ENCODE peak calls at places on chromosomes 7 and 10, in five cellular contexts. One of them, this sample, is unnamed.

GRCh38 chr7:76244781-76245391 is 43.2 kb downstream of the SRRM3 start:
- DNase-seq in Daoy: no peak
- DNase-seq in stimulated activated CD8-positive, alpha-beta memory T cell treated with anti-CD3 and anti-CD28 coated beads, Interleukin-2, amount 100 ng/mL, for 1 hour: no peak
- DNase-seq in HT-29: no peak
- DNase-seq in MCF 10A: no peak
- DNase-seq in this sample: no peak

GRCh38 chr10:55629792-55630490 is 731.1 kb downstream of the ZWINT start:
- DNase-seq in Daoy: no peak
- DNase-seq in stimulated activated CD8-positive, alpha-beta memory T cell treated with anti-CD3 and anti-CD28 coated beads, Interleukin-2, amount 100 ng/mL, for 1 hour: no peak
- DNase-seq in HT-29: no peak
- DNase-seq in MCF 10A: no peak
- DNase-seq in this sample: no peak

GRCh38 chr10:73871915-73872710 is 2.2 kb downstream of the CAMK2G start:
- DNase-seq in Daoy: no peak
- DNase-seq in stimulated activated CD8-positive, alpha-beta memory T cell treated with anti-CD3 and anti-CD28 coated beads, Interleukin-2, amount 100 ng/mL, for 1 hour: no peak
- DNase-seq in HT-29: peak
- DNase-seq in MCF 10A: no peak
- DNase-seq in this sample: no peak

GRCh38 chr10:70672165-70672992 is at the start of gene ADAMTS14:
- DNase-seq in Daoy: peak
- DNase-seq in stimulated activated CD8-positive, alpha-beta memory T cell treated with anti-CD3 and anti-CD28 coated beads, Interleukin-2, amount 100 ng/mL, for 1 hour: no peak
- DNase-seq in HT-29: no peak
- DNase-seq in MCF 10A: no peak
- DNase-seq in this sample: no peak

GRCh38 chr7:25857376-25858067 is 294.5 kb upstream of the NFE2L3 start:
- DNase-seq in Daoy: peak
- DNase-seq in stimulated activated CD8-positive, alpha-beta memory T cell treated with anti-CD3 and anti-CD28 coated beads, Interleukin-2, amount 100 ng/mL, for 1 hour: no peak
- DNase-seq in HT-29: peak
- DNase-seq in MCF 10A: no peak
- DNase-seq in this sample: no peak

GRCh38 chr10:4807803-4808507 is 18.1 kb upstream of the AKR1E2 start:
- DNase-seq in Daoy: peak
- DNase-seq in stimulated activated CD8-positive, alpha-beta memory T cell treated with anti-CD3 and anti-CD28 coated beads, Interleukin-2, amount 100 ng/mL, for 1 hour: no peak
- DNase-seq in HT-29: no peak
- DNase-seq in MCF 10A: peak
- DNase-seq in this sample: no peak

GRCh38 chr7:3588341-3588740 is 287.3 kb downstream of the SDK1 start:
- DNase-seq in Daoy: no peak
- DNase-seq in stimulated activated CD8-positive, alpha-beta memory T cell treated with anti-CD3 and anti-CD28 coated beads, Interleukin-2, amount 100 ng/mL, for 1 hour: no peak
- DNase-seq in HT-29: no peak
- DNase-seq in MCF 10A: peak
- DNase-seq in this sample: no peak

GRCh38 chr10:31927597-31928530 is 767 bp downstream of the ARHGAP12 start:
- DNase-seq in Daoy: peak
- DNase-seq in stimulated activated CD8-positive, alpha-beta memory T cell treated with anti-CD3 and anti-CD28 coated beads, Interleukin-2, amount 100 ng/mL, for 1 hour: no peak
- DNase-seq in HT-29: peak
- DNase-seq in MCF 10A: peak
- DNase-seq in this sample: peak

GRCh38 chr10:31515819-31516402 is 196.9 kb downstream of the ZEB1 start:
- DNase-seq in Daoy: no peak
- DNase-seq in stimulated activated CD8-positive, alpha-beta memory T cell treated with anti-CD3 and anti-CD28 coated beads, Interleukin-2, amount 100 ng/mL, for 1 hour: no peak
- DNase-seq in HT-29: no peak
- DNase-seq in MCF 10A: no peak
- DNase-seq in this sample: no peak

GRCh38 chr10:77391605-77392235 is 245.9 kb downstream of the KCNMA1 start:
- DNase-seq in Daoy: peak
- DNase-seq in stimulated activated CD8-positive, alpha-beta memory T cell treated with anti-CD3 and anti-CD28 coated beads, Interleukin-2, amount 100 ng/mL, for 1 hour: no peak
- DNase-seq in HT-29: peak
- DNase-seq in MCF 10A: peak
- DNase-seq in this sample: no peak

GRCh38 chr10:2120781-2121180 is 383.5 kb upstream of the ADARB2 start:
- DNase-seq in Daoy: no peak
- DNase-seq in stimulated activated CD8-positive, alpha-beta memory T cell treated with anti-CD3 and anti-CD28 coated beads, Interleukin-2, amount 100 ng/mL, for 1 hour: no peak
- DNase-seq in HT-29: no peak
- DNase-seq in MCF 10A: no peak
- DNase-seq in this sample: no peak

GRCh38 chr7:93442478-93443224 is 131.9 kb downstream of the CALCR start:
- DNase-seq in Daoy: peak
- DNase-seq in stimulated activated CD8-positive, alpha-beta memory T cell treated with anti-CD3 and anti-CD28 coated beads, Interleukin-2, amount 100 ng/mL, for 1 hour: no peak
- DNase-seq in HT-29: peak
- DNase-seq in MCF 10A: peak
- DNase-seq in this sample: no peak

GRCh38 chr7:18768256-18768655 is 272.7 kb downstream of the HDAC9 start:
- DNase-seq in Daoy: peak
- DNase-seq in stimulated activated CD8-positive, alpha-beta memory T cell treated with anti-CD3 and anti-CD28 coated beads, Interleukin-2, amount 100 ng/mL, for 1 hour: no peak
- DNase-seq in HT-29: no peak
- DNase-seq in MCF 10A: no peak
- DNase-seq in this sample: no peak

GRCh38 chr10:38027992-38028391 is 17.5 kb downstream of the ZNF33A start:
- DNase-seq in Daoy: peak
- DNase-seq in stimulated activated CD8-positive, alpha-beta memory T cell treated with anti-CD3 and anti-CD28 coated beads, Interleukin-2, amount 100 ng/mL, for 1 hour: no peak
- DNase-seq in HT-29: no peak
- DNase-seq in MCF 10A: no peak
- DNase-seq in this sample: no peak

GRCh38 chr7:107392811-107393210 is 77.0 kb upstream of the GPR22 start:
- DNase-seq in Daoy: no peak
- DNase-seq in stimulated activated CD8-positive, alpha-beta memory T cell treated with anti-CD3 and anti-CD28 coated beads, Interleukin-2, amount 100 ng/mL, for 1 hour: no peak
- DNase-seq in HT-29: no peak
- DNase-seq in MCF 10A: no peak
- DNase-seq in this sample: no peak

GRCh38 chr7:73761854-73762658 is 8.0 kb downstream of the CLDN3 start:
- DNase-seq in Daoy: no peak
- DNase-seq in stimulated activated CD8-positive, alpha-beta memory T cell treated with anti-CD3 and anti-CD28 coated beads, Interleukin-2, amount 100 ng/mL, for 1 hour: no peak
- DNase-seq in HT-29: no peak
- DNase-seq in MCF 10A: no peak
- DNase-seq in this sample: no peak

GRCh38 chr7:80134105-80134535 is 511 bp upstream of the GNAI1 start:
- DNase-seq in Daoy: no peak
- DNase-seq in stimulated activated CD8-positive, alpha-beta memory T cell treated with anti-CD3 and anti-CD28 coated beads, Interleukin-2, amount 100 ng/mL, for 1 hour: no peak
- DNase-seq in HT-29: no peak
- DNase-seq in MCF 10A: no peak
- DNase-seq in this sample: no peak

GRCh38 chr7:158389514-158390425 is 197.9 kb downstream of the PTPRN2 start:
- DNase-seq in Daoy: no peak
- DNase-seq in stimulated activated CD8-positive, alpha-beta memory T cell treated with anti-CD3 and anti-CD28 coated beads, Interleukin-2, amount 100 ng/mL, for 1 hour: no peak
- DNase-seq in HT-29: no peak
- DNase-seq in MCF 10A: no peak
- DNase-seq in this sample: no peak

GRCh38 chr10:122688293-122688989 is 11.2 kb downstream of the C10orf120 start:
- DNase-seq in Daoy: peak
- DNase-seq in stimulated activated CD8-positive, alpha-beta memory T cell treated with anti-CD3 and anti-CD28 coated beads, Interleukin-2, amount 100 ng/mL, for 1 hour: no peak
- DNase-seq in HT-29: peak
- DNase-seq in MCF 10A: peak
- DNase-seq in this sample: no peak

GRCh38 chr10:24771943-24772747 is 48.5 kb upstream of the ARHGAP21 start:
- DNase-seq in Daoy: no peak
- DNase-seq in stimulated activated CD8-positive, alpha-beta memory T cell treated with anti-CD3 and anti-CD28 coated beads, Interleukin-2, amount 100 ng/mL, for 1 hour: no peak
- DNase-seq in HT-29: no peak
- DNase-seq in MCF 10A: no peak
- DNase-seq in this sample: no peak

GRCh38 chr10:84049300-84050015 is 89.9 kb upstream of the GHITM start:
- DNase-seq in Daoy: no peak
- DNase-seq in stimulated activated CD8-positive, alpha-beta memory T cell treated with anti-CD3 and anti-CD28 coated beads, Interleukin-2, amount 100 ng/mL, for 1 hour: no peak
- DNase-seq in HT-29: no peak
- DNase-seq in MCF 10A: no peak
- DNase-seq in this sample: no peak

GRCh38 chr7:107559864-107560263 is 3.9 kb downstream of the COG5 start:
- DNase-seq in Daoy: peak
- DNase-seq in stimulated activated CD8-positive, alpha-beta memory T cell treated with anti-CD3 and anti-CD28 coated beads, Interleukin-2, amount 100 ng/mL, for 1 hour: no peak
- DNase-seq in HT-29: no peak
- DNase-seq in MCF 10A: peak
- DNase-seq in this sample: no peak

GRCh38 chr10:3226960-3227724 is 54.6 kb upstream of the PITRM1 start:
- DNase-seq in Daoy: peak
- DNase-seq in stimulated activated CD8-positive, alpha-beta memory T cell treated with anti-CD3 and anti-CD28 coated beads, Interleukin-2, amount 100 ng/mL, for 1 hour: no peak
- DNase-seq in HT-29: peak
- DNase-seq in MCF 10A: peak
- DNase-seq in this sample: no peak

GRCh38 chr10:127407551-127407950 is 141.6 kb upstream of the NPS start:
- DNase-seq in Daoy: no peak
- DNase-seq in stimulated activated CD8-positive, alpha-beta memory T cell treated with anti-CD3 and anti-CD28 coated beads, Interleukin-2, amount 100 ng/mL, for 1 hour: no peak
- DNase-seq in HT-29: no peak
- DNase-seq in MCF 10A: no peak
- DNase-seq in this sample: no peak

GRCh38 chr7:30134011-30134410 is 775 bp upstream of the MTURN start:
- DNase-seq in Daoy: no peak
- DNase-seq in stimulated activated CD8-positive, alpha-beta memory T cell treated with anti-CD3 and anti-CD28 coated beads, Interleukin-2, amount 100 ng/mL, for 1 hour: no peak
- DNase-seq in HT-29: no peak
- DNase-seq in MCF 10A: no peak
- DNase-seq in this sample: no peak

GRCh38 chr10:123236122-123236521 is 81.9 kb downstream of the BUB3 start:
- DNase-seq in Daoy: no peak
- DNase-seq in stimulated activated CD8-positive, alpha-beta memory T cell treated with anti-CD3 and anti-CD28 coated beads, Interleukin-2, amount 100 ng/mL, for 1 hour: no peak
- DNase-seq in HT-29: no peak
- DNase-seq in MCF 10A: peak
- DNase-seq in this sample: no peak

GRCh38 chr10:4041531-4042096 is 256.6 kb upstream of the KLF6 start:
- DNase-seq in Daoy: no peak
- DNase-seq in stimulated activated CD8-positive, alpha-beta memory T cell treated with anti-CD3 and anti-CD28 coated beads, Interleukin-2, amount 100 ng/mL, for 1 hour: no peak
- DNase-seq in HT-29: no peak
- DNase-seq in MCF 10A: no peak
- DNase-seq in this sample: no peak

GRCh38 chr7:114825423-114825951 is 96.4 kb upstream of the MDFIC start:
- DNase-seq in Daoy: no peak
- DNase-seq in stimulated activated CD8-positive, alpha-beta memory T cell treated with anti-CD3 and anti-CD28 coated beads, Interleukin-2, amount 100 ng/mL, for 1 hour: no peak
- DNase-seq in HT-29: no peak
- DNase-seq in MCF 10A: no peak
- DNase-seq in this sample: no peak

GRCh38 chr7:106485031-106485551 is 175.9 kb downstream of the CCDC71L start:
- DNase-seq in Daoy: peak
- DNase-seq in stimulated activated CD8-positive, alpha-beta memory T cell treated with anti-CD3 and anti-CD28 coated beads, Interleukin-2, amount 100 ng/mL, for 1 hour: no peak
- DNase-seq in HT-29: no peak
- DNase-seq in MCF 10A: peak
- DNase-seq in this sample: no peak

GRCh38 chr10:63166742-63167258 is 33.7 kb downstream of the NRBF2 start:
- DNase-seq in Daoy: peak
- DNase-seq in stimulated activated CD8-positive, alpha-beta memory T cell treated with anti-CD3 and anti-CD28 coated beads, Interleukin-2, amount 100 ng/mL, for 1 hour: no peak
- DNase-seq in HT-29: peak
- DNase-seq in MCF 10A: peak
- DNase-seq in this sample: no peak

GRCh38 chr7:124263232-124263827 is 230.5 kb upstream of the TMEM229A start:
- DNase-seq in Daoy: peak
- DNase-seq in stimulated activated CD8-positive, alpha-beta memory T cell treated with anti-CD3 and anti-CD28 coated beads, Interleukin-2, amount 100 ng/mL, for 1 hour: no peak
- DNase-seq in HT-29: no peak
- DNase-seq in MCF 10A: peak
- DNase-seq in this sample: no peak

GRCh38 chr10:29634105-29634504 is 666 bp downstream of the SVIL start:
- DNase-seq in Daoy: no peak
- DNase-seq in stimulated activated CD8-positive, alpha-beta memory T cell treated with anti-CD3 and anti-CD28 coated beads, Interleukin-2, amount 100 ng/mL, for 1 hour: no peak
- DNase-seq in HT-29: no peak
- DNase-seq in MCF 10A: peak
- DNase-seq in this sample: no peak

GRCh38 chr10:132319853-132320669 is 11.9 kb upstream of the LRRC27 start:
- DNase-seq in Daoy: peak
- DNase-seq in stimulated activated CD8-positive, alpha-beta memory T cell treated with anti-CD3 and anti-CD28 coated beads, Interleukin-2, amount 100 ng/mL, for 1 hour: no peak
- DNase-seq in HT-29: peak
- DNase-seq in MCF 10A: peak
- DNase-seq in this sample: no peak

GRCh38 chr7:93147358-93147757 is 827 bp downstream of the SAMD9L start:
- DNase-seq in Daoy: peak
- DNase-seq in stimulated activated CD8-positive, alpha-beta memory T cell treated with anti-CD3 and anti-CD28 coated beads, Interleukin-2, amount 100 ng/mL, for 1 hour: no peak
- DNase-seq in HT-29: no peak
- DNase-seq in MCF 10A: peak
- DNase-seq in this sample: no peak

GRCh38 chr10:987635-987905 is 664 bp upstream of the GTPBP4 start:
- DNase-seq in Daoy: peak
- DNase-seq in stimulated activated CD8-positive, alpha-beta memory T cell treated with anti-CD3 and anti-CD28 coated beads, Interleukin-2, amount 100 ng/mL, for 1 hour: no peak
- DNase-seq in HT-29: no peak
- DNase-seq in MCF 10A: no peak
- DNase-seq in this sample: no peak

GRCh38 chr7:88202278-88202677 is 17.6 kb downstream of the SRI start:
- DNase-seq in Daoy: no peak
- DNase-seq in stimulated activated CD8-positive, alpha-beta memory T cell treated with anti-CD3 and anti-CD28 coated beads, Interleukin-2, amount 100 ng/mL, for 1 hour: no peak
- DNase-seq in HT-29: no peak
- DNase-seq in MCF 10A: no peak
- DNase-seq in this sample: no peak

GRCh38 chr10:76242956-76243355 is 811.5 kb downstream of the LRMDA start:
- DNase-seq in Daoy: no peak
- DNase-seq in stimulated activated CD8-positive, alpha-beta memory T cell treated with anti-CD3 and anti-CD28 coated beads, Interleukin-2, amount 100 ng/mL, for 1 hour: no peak
- DNase-seq in HT-29: no peak
- DNase-seq in MCF 10A: no peak
- DNase-seq in this sample: no peak

GRCh38 chr7:12635830-12636229 is 51.6 kb upstream of the ARL4A start:
- DNase-seq in Daoy: peak
- DNase-seq in stimulated activated CD8-positive, alpha-beta memory T cell treated with anti-CD3 and anti-CD28 coated beads, Interleukin-2, amount 100 ng/mL, for 1 hour: no peak
- DNase-seq in HT-29: no peak
- DNase-seq in MCF 10A: peak
- DNase-seq in this sample: no peak

GRCh38 chr10:80459047-80459865 is 5.1 kb downstream of the TSPAN14 start:
- DNase-seq in Daoy: peak
- DNase-seq in stimulated activated CD8-positive, alpha-beta memory T cell treated with anti-CD3 and anti-CD28 coated beads, Interleukin-2, amount 100 ng/mL, for 1 hour: peak
- DNase-seq in HT-29: peak
- DNase-seq in MCF 10A: peak
- DNase-seq in this sample: peak